ENCODE peak calls at places on chromosomes 7 and 10, in ten cellular contexts. Y is mesenchymal stem cell; G is tibial artery; D is CD8-positive, alpha-beta memory T cell; Z is lung; F is upper lobe of right lung; K is aorta; I is hepatocyte; C is heart right ventricle; M is spleen. Q is an unnamed sample. For H3K4me1, the result is how much of the 10 kb centered on the place peaks cover.

GRCh38 chr7:143898810-143899209 is 3.2 kb downstream of the TCAF1 start:
- DNase-seq in Y (no peak), G (no peak), D (no peak), Z (no peak), F (no peak), K (no peak), I (no peak), C (no peak), M (no peak), Q (no peak)

GRCh38 chr7:131889572-131890150 is 333.2 kb upstream of the PODXL start:
- DNase-seq in Y (no peak), G (no peak), D (no peak), Z (no peak), F (no peak), K (no peak), I (no peak), C (no peak), M (no peak), Q (no peak)

GRCh38 chr7:5621776-5622175 is 159.7 kb downstream of the RNF216 start:
- DNase-seq in Y (no peak), G (no peak), D (no peak), Z (no peak), F (no peak), K (no peak), I (no peak), C (no peak), M (no peak), Q (no peak)

GRCh38 chr7:157405914-157406810 is 69.4 kb downstream of the DNAJB6 start:
- DNase-seq in Y (no peak), G (no peak), D (no peak), Z (no peak), F (peak), K (peak), I (no peak), C (peak), M (no peak), Q (no peak)

GRCh38 chr7:82904871-82905270 is 257.8 kb downstream of the PCLO start:
- DNase-seq in Y (no peak), G (no peak), D (no peak), Z (no peak), F (no peak), K (no peak), I (no peak), C (no peak), M (no peak), Q (no peak)

GRCh38 chr10:5293691-5294550 is 70.8 kb upstream of the UCN3 start:
- DNase-seq in Y (peak), G (peak), D (peak), Z (peak), F (peak), K (peak), I (peak), C (peak), M (peak), Q (peak)

GRCh38 chr10:69218831-69219230 is 1.3 kb upstream of the HKDC1 start:
- DNase-seq in Y (no peak), G (no peak), D (no peak), Z (no peak), F (no peak), K (no peak), I (no peak), C (no peak), M (no peak), Q (no peak)

GRCh38 chr10:98248018-98248417 is 20.0 kb downstream of the LOXL4 start:
- DNase-seq in Y (no peak), G (no peak), D (no peak), Z (no peak), F (no peak), K (no peak), I (no peak), C (no peak), M (no peak), Q (no peak)

GRCh38 chr7:23955145-23955544 is 245.1 kb downstream of the STK31 start:
- DNase-seq in Y (peak), G (no peak), D (no peak), Z (no peak), F (no peak), K (no peak), I (no peak), C (no peak), M (no peak), Q (no peak)

GRCh38 chr10:9253121-9253520 is 1198.6 kb downstream of the GATA3 start:
- DNase-seq in Y (no peak), G (no peak), D (no peak), Z (no peak), F (no peak), K (no peak), I (peak), C (no peak), M (no peak), Q (no peak)

GRCh38 chr10:61747341-61747740 is 84.6 kb downstream of the CABCOCO1 start:
- DNase-seq in Y (no peak), G (no peak), D (no peak), Z (no peak), F (no peak), K (no peak), I (no peak), C (no peak), M (no peak), Q (no peak)

GRCh38 chr7:24884401-24884800 is 95.6 kb downstream of the OSBPL3 start:
- DNase-seq in Y (no peak), G (no peak), D (no peak), Z (no peak), F (no peak), K (no peak), I (no peak), C (no peak), M (no peak), Q (no peak)

GRCh38 chr10:127347202-127347959 is 151.0 kb upstream of the INSYN2A start:
- DNase-seq in Y (no peak), G (no peak), D (no peak), Z (no peak), F (no peak), K (no peak), I (no peak), C (no peak), M (no peak), Q (no peak)

GRCh38 chr10:132061030-132061429 is 4.7 kb upstream of the JAKMIP3 start:
- DNase-seq in Y (no peak), G (no peak), D (no peak), Z (no peak), F (peak), K (no peak), I (no peak), C (no peak), M (no peak), Q (no peak)

GRCh38 chr7:158975526-158976467 is 119.4 kb downstream of the DYNC2I1 start:
- DNase-seq in Y (peak), G (no peak), D (no peak), Z (no peak), F (no peak), K (no peak), I (no peak), C (no peak), M (no peak), Q (no peak)

GRCh38 chr10:33252324-33252723 is 82.1 kb downstream of the NRP1 start:
- DNase-seq in Y (no peak), G (no peak), D (no peak), Z (no peak), F (no peak), K (no peak), I (no peak), C (no peak), M (no peak), Q (no peak)

GRCh38 chr7:74449809-74450397 is 3.8 kb upstream of the GTF2IRD1 start:
- DNase-seq in Y (peak), G (peak), D (peak), Z (peak), F (no peak), K (no peak), I (peak), C (peak), M (no peak), Q (peak)

GRCh38 chr7:29609162-29610030 is 45.8 kb downstream of the PRR15 start:
- DNase-seq in Y (peak), G (no peak), D (no peak), Z (no peak), F (no peak), K (no peak), I (peak), C (no peak), M (no peak), Q (peak)

GRCh38 chr7:101537205-101537604 is 91.9 kb downstream of the MYL10 start:
- DNase-seq in Y (peak), G (no peak), D (no peak), Z (no peak), F (no peak), K (peak), I (no peak), C (no peak), M (no peak), Q (no peak)

GRCh38 chr7:32043688-32044087 is 26.5 kb downstream of the PDE1C start:
- DNase-seq in Y (peak), G (no peak), D (no peak), Z (no peak), F (no peak), K (no peak), I (no peak), C (no peak), M (no peak), Q (no peak)

GRCh38 chr7:148700693-148701092 is 2.0 kb downstream of the CUL1 start:
- DNase-seq in Y (peak), G (no peak), D (peak), Z (no peak), F (no peak), K (no peak), I (peak), C (peak), M (no peak), Q (peak)

GRCh38 chr10:132520147-132520811 is 17.3 kb upstream of the INPP5A start:
- DNase-seq in Y (peak), G (peak), D (no peak), Z (no peak), F (no peak), K (peak), I (peak), C (peak), M (peak), Q (peak)

GRCh38 chr7:36171503-36171902 is 18.4 kb downstream of the EEPD1 start:
- DNase-seq in Y (no peak), G (no peak), D (no peak), Z (no peak), F (no peak), K (no peak), I (no peak), C (no peak), M (no peak), Q (no peak)

GRCh38 chr10:30456262-30456661 is 22.3 kb downstream of the MAP3K8 start:
- DNase-seq in Y (no peak), G (peak), D (peak), Z (peak), F (no peak), K (no peak), I (no peak), C (no peak), M (peak), Q (no peak)

GRCh38 chr10:80474920-80475319 is 20.8 kb downstream of the TSPAN14 start:
- DNase-seq in Y (no peak), G (no peak), D (no peak), Z (no peak), F (peak), K (no peak), I (no peak), C (no peak), M (no peak), Q (no peak)

GRCh38 chr10:11009471-11010308 is 8.0 kb upstream of the CELF2 start:
- DNase-seq in Y (no peak), G (no peak), D (no peak), Z (no peak), F (no peak), K (no peak), I (no peak), C (no peak), M (no peak), Q (no peak)

GRCh38 chr7:1933066-1933835 is 263.2 kb downstream of the ELFN1 start:
- DNase-seq in Y (no peak), G (no peak), D (no peak), Z (no peak), F (no peak), K (no peak), I (no peak), C (no peak), M (peak), Q (no peak)

GRCh38 chr10:112960151-112960681 is 10.2 kb downstream of the TCF7L2 start:
- DNase-seq in Y (peak), G (no peak), D (no peak), Z (no peak), F (no peak), K (no peak), I (no peak), C (no peak), M (no peak), Q (no peak)

GRCh38 chr10:101940916-101941315 is 97.3 kb upstream of the KCNIP2 start:
- DNase-seq in Y (peak), G (no peak), D (no peak), Z (no peak), F (no peak), K (no peak), I (no peak), C (no peak), M (no peak), Q (no peak)

GRCh38 chr7:132577206-132578049 is 1.2 kb upstream of the PLXNA4 start:
- DNase-seq in Y (peak), G (peak), D (no peak), Z (peak), F (peak), K (peak), I (peak), C (peak), M (no peak), Q (peak)

GRCh38 chr10:122249991-122250750 is 20.9 kb upstream of the BTBD16 start:
- DNase-seq in Y (no peak), G (no peak), D (no peak), Z (no peak), F (no peak), K (no peak), I (no peak), C (peak), M (peak), Q (no peak)

GRCh38 chr7:112420236-112420945 is 29.9 kb upstream of the IFRD1 start:
- DNase-seq in Y (no peak), G (no peak), D (no peak), Z (no peak), F (no peak), K (no peak), I (no peak), C (no peak), M (no peak), Q (peak)

GRCh38 chr7:43391518-43391917 is 191.4 kb upstream of the STK17A start:
- DNase-seq in Y (no peak), G (no peak), D (no peak), Z (no peak), F (no peak), K (no peak), I (no peak), C (no peak), M (no peak), Q (peak)

GRCh38 chr10:69057951-69058297 is 30.0 kb upstream of the SRGN start:
- DNase-seq in Y (no peak), G (no peak), D (no peak), Z (no peak), F (no peak), K (no peak), I (no peak), C (no peak), M (no peak), Q (peak)

GRCh38 chr7:94741179-94741578 is 85.2 kb upstream of the SGCE start:
- DNase-seq in Y (no peak), G (no peak), D (no peak), Z (no peak), F (no peak), K (no peak), I (no peak), C (no peak), M (no peak), Q (peak)

GRCh38 chr10:58350619-58351323 is 16.0 kb downstream of the UBE2D1 start:
- DNase-seq in Y (no peak), G (no peak), D (no peak), Z (no peak), F (no peak), K (no peak), I (no peak), C (no peak), M (no peak), Q (peak)

GRCh38 chr10:74255800-74256422 is 104.9 kb downstream of the ADK start:
- DNase-seq in Y (peak), G (no peak), D (no peak), Z (no peak), F (no peak), K (no peak), I (no peak), C (no peak), M (no peak), Q (peak)

GRCh38 chr7:37921340-37921805 is 933 bp downstream of the EPDR1 start:
- DNase-seq in Y (peak), G (peak), D (no peak), Z (peak), F (no peak), K (peak), I (peak), C (no peak), M (no peak), Q (peak)

GRCh38 chr7:123522061-123522460 is 12.3 kb downstream of the IQUB start:
- DNase-seq in Y (peak), G (no peak), D (no peak), Z (no peak), F (no peak), K (no peak), I (peak), C (no peak), M (no peak), Q (no peak)

GRCh38 chr7:136027160-136027559 is 50.0 kb upstream of the MTPN start:
- DNase-seq in Y (no peak), G (no peak), D (no peak), Z (no peak), F (no peak), K (no peak), I (no peak), C (no peak), M (no peak), Q (no peak)

GRCh38 chr7:136030330-136030729 is 53.2 kb upstream of the MTPN start:
- DNase-seq in Y (no peak), G (no peak), D (no peak), Z (no peak), F (no peak), K (no peak), I (no peak), C (no peak), M (no peak), Q (no peak)

GRCh38 chr7:136033413-136034031 is 56.4 kb upstream of the MTPN start:
- DNase-seq in Y (peak), G (no peak), D (no peak), Z (no peak), F (no peak), K (no peak), I (peak), C (peak), M (no peak), Q (peak)

GRCh38 chr7:136034132-136034531 is 57.0 kb upstream of the MTPN start:
- DNase-seq in Y (no peak), G (no peak), D (no peak), Z (no peak), F (no peak), K (no peak), I (no peak), C (no peak), M (no peak), Q (no peak)

GRCh38 chr7:136030867-136031318 is 53.7 kb upstream of the MTPN start:
- DNase-seq in Y (no peak), G (no peak), D (no peak), Z (no peak), F (no peak), K (no peak), I (no peak), C (no peak), M (no peak), Q (no peak)
- H3K4me3 ChIP-seq in Y (no peak), G (no peak), D (no peak), Z (no peak), F (no peak), K (no peak), I (no peak), C (no peak), M (no peak), Q (no peak)

DNA sequence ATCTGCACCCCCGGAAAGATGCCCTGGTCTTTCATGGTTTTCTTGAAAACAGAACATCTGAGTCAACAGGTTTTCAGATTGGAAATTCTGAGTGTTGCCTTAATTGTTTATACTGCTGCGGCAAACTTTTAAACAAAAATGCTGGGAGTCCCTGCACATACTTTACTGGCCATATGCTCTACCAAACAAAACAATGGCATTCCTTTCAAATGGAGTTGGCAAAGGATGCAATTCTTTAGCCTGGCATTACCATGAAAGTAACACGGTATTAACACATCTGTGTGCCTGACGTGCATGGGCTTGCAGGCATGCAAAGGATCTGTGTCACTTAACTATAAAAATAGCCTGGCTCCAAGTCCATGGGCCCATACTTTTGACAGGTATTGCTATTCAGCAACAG is 4.2 kb downstream of the INHBA start:
- DNase-seq in Y (peak), G (no peak), D (no peak), Z (no peak), F (no peak), K (no peak), I (no peak), C (no peak), M (no peak), Q (no peak)
- H3K4me1 ChIP-seq in Y (under half), G (under half), D (under half), Z (under half), F (under half), K (under half), I (under half), C (under half), M (under half), Q (half or more)

GRCh38 chr7:8254667-8255066 is 7.3 kb downstream of the ICA1 start:
- DNase-seq in Y (peak), G (no peak), D (no peak), Z (no peak), F (no peak), K (no peak), I (no peak), C (no peak), M (no peak), Q (no peak)
- H3K27ac ChIP-seq in Y (no peak), G (no peak), D (no peak), Z (peak), F (no peak), K (no peak), I (no peak), C (no peak), M (no peak), Q (no peak)

GRCh38 chr7:155802906-155803417 is 9.3 kb downstream of the SHH start:
- DNase-seq in Y (no peak), G (no peak), D (no peak), Z (no peak), F (peak), K (no peak), I (no peak), C (no peak), M (peak), Q (no peak)
- H3K4me3 ChIP-seq in Y (no peak), G (no peak), D (no peak), Z (no peak), F (peak), K (no peak), I (no peak), C (no peak), M (peak), Q (peak)

GRCh38 chr7:137878333-137878961 is 31.7 kb upstream of the DGKI start:
- DNase-seq in Y (no peak), G (peak), D (no peak), Z (no peak), F (no peak), K (peak), I (peak), C (peak), M (peak), Q (peak)

GRCh38 chr7:137879357-137880158 is 32.8 kb upstream of the DGKI start:
- DNase-seq in Y (no peak), G (peak), D (no peak), Z (no peak), F (no peak), K (no peak), I (no peak), C (no peak), M (peak), Q (no peak)

GRCh38 chr7:137882261-137882668 is 35.5 kb upstream of the DGKI start:
- DNase-seq in Y (peak), G (no peak), D (no peak), Z (no peak), F (no peak), K (no peak), I (no peak), C (no peak), M (no peak), Q (no peak)

GRCh38 chr7:137881607-137882260 is 35.0 kb upstream of the DGKI start:
- DNase-seq in Y (no peak), G (no peak), D (no peak), Z (no peak), F (no peak), K (no peak), I (no peak), C (no peak), M (no peak), Q (no peak)

DNA sequence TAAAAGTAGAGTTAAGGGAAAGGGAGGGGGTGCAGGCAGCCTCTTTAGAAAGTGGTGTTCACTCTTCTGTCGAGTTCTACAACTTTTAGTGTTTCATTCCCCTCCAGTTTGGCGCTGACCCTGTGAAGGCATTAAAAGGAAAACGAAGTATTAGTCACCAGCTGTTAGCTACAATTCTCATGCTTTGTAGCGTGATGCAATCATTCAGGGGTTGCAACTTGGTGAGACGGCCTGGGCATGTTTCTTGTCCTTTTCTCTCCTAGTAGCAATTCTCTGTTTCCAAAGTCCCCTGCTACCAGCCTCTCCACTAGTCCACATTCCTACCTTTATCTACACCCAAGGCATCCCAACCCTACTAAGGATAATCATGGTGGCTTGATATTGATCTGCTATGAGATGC is 33.7 kb upstream of the DGKI start:
- DNase-seq in Y (peak), G (no peak), D (no peak), Z (no peak), F (no peak), K (no peak), I (no peak), C (no peak), M (no peak), Q (no peak)
- H3K4me1 ChIP-seq in Y (under half), G (under half), D (under half), Z (under half), F (under half), K (under half), I (under half), C (under half), M (under half), Q (under half)